ENCODE peak calls at places on chromosomes 12 and 14, in four cellular contexts. One of them, this sample, is unnamed.

GRCh38 chr14:97975960-97976359 is 1178.8 kb downstream of the VRK1 start:
- DNase-seq in upper lobe of right lung: no peak
- DNase-seq in tibial artery: no peak
- DNase-seq in fibroblast of lung: no peak
- DNase-seq in this sample: no peak

GRCh38 chr14:101197595-101198397 is 294.3 kb upstream of the RTL1 start:
- DNase-seq in upper lobe of right lung: peak
- DNase-seq in tibial artery: no peak
- DNase-seq in fibroblast of lung: no peak
- DNase-seq in this sample: no peak

GRCh38 chr12:124352839-124353238 is 57.9 kb downstream of the RFLNA start:
- DNase-seq in upper lobe of right lung: peak
- DNase-seq in tibial artery: no peak
- DNase-seq in fibroblast of lung: no peak
- DNase-seq in this sample: no peak

GRCh38 chr14:54556535-54556934 is 10.4 kb upstream of the SAMD4A start:
- DNase-seq in upper lobe of right lung: no peak
- DNase-seq in tibial artery: no peak
- DNase-seq in fibroblast of lung: no peak
- DNase-seq in this sample: no peak

GRCh38 chr14:61608245-61609142 is 86.8 kb upstream of the HIF1A start:
- DNase-seq in upper lobe of right lung: no peak
- DNase-seq in tibial artery: no peak
- DNase-seq in fibroblast of lung: peak
- DNase-seq in this sample: no peak

GRCh38 chr12:2332266-2332665 is 279.5 kb downstream of the CACNA1C start:
- DNase-seq in upper lobe of right lung: no peak
- DNase-seq in tibial artery: no peak
- DNase-seq in fibroblast of lung: peak
- DNase-seq in this sample: no peak

GRCh38 chr14:93880025-93880820 is 46.9 kb upstream of the FAM181A start:
- DNase-seq in upper lobe of right lung: peak
- DNase-seq in tibial artery: peak
- DNase-seq in fibroblast of lung: peak
- DNase-seq in this sample: no peak

GRCh38 chr12:94401326-94401725 is 58.3 kb downstream of the CEP83 start:
- DNase-seq in upper lobe of right lung: no peak
- DNase-seq in tibial artery: no peak
- DNase-seq in fibroblast of lung: no peak
- DNase-seq in this sample: no peak

GRCh38 chr12:75944905-75945412 is 86.6 kb downstream of the PHLDA1 start:
- DNase-seq in upper lobe of right lung: no peak
- DNase-seq in tibial artery: no peak
- DNase-seq in fibroblast of lung: no peak
- DNase-seq in this sample: no peak

GRCh38 chr12:54678131-54678530 is 30.0 kb upstream of the DCD start:
- DNase-seq in upper lobe of right lung: no peak
- DNase-seq in tibial artery: no peak
- DNase-seq in fibroblast of lung: no peak
- DNase-seq in this sample: no peak

GRCh38 chr12:109737631-109738030 is 24.0 kb downstream of the FAM222A start:
- DNase-seq in upper lobe of right lung: no peak
- DNase-seq in tibial artery: peak
- DNase-seq in fibroblast of lung: no peak
- DNase-seq in this sample: peak

GRCh38 chr12:52249041-52249461 is 16.0 kb downstream of the KRT7 start:
- DNase-seq in upper lobe of right lung: peak
- DNase-seq in tibial artery: peak
- DNase-seq in fibroblast of lung: no peak
- DNase-seq in this sample: no peak

GRCh38 chr14:50620341-50620740 is 47.8 kb downstream of the SAV1 start:
- DNase-seq in upper lobe of right lung: no peak
- DNase-seq in tibial artery: no peak
- DNase-seq in fibroblast of lung: peak
- DNase-seq in this sample: no peak

GRCh38 chr12:58640314-58640713 is 280.0 kb downstream of the LRIG3 start:
- DNase-seq in upper lobe of right lung: no peak
- DNase-seq in tibial artery: no peak
- DNase-seq in fibroblast of lung: peak
- DNase-seq in this sample: no peak

GRCh38 chr12:119423285-119423684 is 88.8 kb downstream of the CCDC60 start:
- DNase-seq in upper lobe of right lung: no peak
- DNase-seq in tibial artery: no peak
- DNase-seq in fibroblast of lung: no peak
- DNase-seq in this sample: no peak

GRCh38 chr14:104245075-104245474 is 106.7 kb downstream of the KIF26A start:
- DNase-seq in upper lobe of right lung: no peak
- DNase-seq in tibial artery: peak
- DNase-seq in fibroblast of lung: no peak
- DNase-seq in this sample: no peak

GRCh38 chr12:27343255-27344000 is 10.8 kb downstream of the BMAL2 start:
- DNase-seq in upper lobe of right lung: no peak
- DNase-seq in tibial artery: no peak
- DNase-seq in fibroblast of lung: peak
- DNase-seq in this sample: peak

DNA sequence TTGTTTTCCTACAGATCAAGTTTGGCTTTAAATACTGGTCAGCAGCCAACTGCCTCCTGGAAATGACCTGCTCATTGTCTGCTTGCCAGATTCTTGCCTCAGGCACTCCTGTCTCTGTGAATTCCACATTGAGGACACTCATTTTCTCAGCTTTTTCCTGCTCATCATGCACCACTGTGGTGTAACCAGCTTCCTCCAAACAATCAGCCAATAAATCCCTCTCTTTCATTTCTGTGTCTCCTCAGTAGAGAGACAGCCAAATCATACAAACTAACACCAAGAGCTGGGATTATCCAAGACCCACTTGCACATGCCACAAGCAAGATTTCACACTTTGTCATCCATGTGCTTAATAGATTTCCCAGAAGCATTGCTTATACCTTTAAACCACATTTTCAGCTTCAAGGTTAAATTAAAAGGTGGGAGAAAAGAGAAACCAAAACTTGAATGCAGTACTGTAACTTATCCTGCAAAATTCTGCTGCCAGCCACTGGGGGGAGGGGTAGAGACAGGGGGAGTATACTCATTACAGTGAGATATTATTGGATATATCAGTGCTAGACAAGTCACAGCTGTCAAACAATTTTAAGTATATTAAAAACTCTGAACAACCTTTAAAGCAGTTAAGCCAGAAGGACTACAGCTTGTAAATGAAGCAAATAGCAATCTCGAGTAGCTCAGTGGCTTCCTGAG is 105.0 kb downstream of the PPP2R5E start:
- DNase-seq in upper lobe of right lung: no peak
- DNase-seq in tibial artery: peak
- DNase-seq in fibroblast of lung: peak
- DNase-seq in this sample: peak
- H3K4me3 ChIP-seq in upper lobe of right lung: peak
- H3K4me3 ChIP-seq in tibial artery: peak
- H3K4me3 ChIP-seq in fibroblast of lung: no peak
- H3K4me3 ChIP-seq in this sample: no peak

DNA sequence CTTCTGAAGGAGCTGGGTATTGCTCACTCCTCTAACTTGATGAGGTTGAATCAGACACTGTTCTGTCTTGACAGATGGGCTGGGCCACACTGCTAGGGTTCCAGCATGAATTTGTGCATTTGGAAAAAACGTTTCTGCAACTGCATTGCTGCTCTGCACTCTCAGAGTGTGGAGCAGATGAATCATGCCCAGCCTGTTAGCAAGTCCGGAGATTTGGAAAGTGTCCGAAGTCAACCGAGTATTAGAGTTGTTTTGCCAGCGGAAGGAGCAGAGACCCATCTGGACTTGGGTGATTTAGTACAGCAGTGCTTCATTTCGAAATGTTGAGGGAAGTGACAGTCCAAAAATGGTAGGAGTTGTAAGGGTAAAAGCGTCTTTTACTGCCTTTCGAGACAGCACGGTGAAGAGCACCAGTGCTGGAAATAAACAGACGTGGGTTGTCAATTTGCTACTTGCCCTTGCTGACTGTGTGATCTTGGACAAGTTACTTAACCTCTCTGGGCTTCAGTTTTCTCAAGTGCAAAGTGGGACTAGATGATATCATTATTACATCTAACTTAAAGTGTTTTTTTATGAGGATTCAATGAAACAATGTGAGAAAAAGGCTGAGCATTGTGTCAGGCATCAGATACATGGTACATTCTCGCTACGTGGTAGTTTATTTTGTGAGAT is 139.5 kb downstream of the CHST11 start:
- DNase-seq in upper lobe of right lung: no peak
- DNase-seq in tibial artery: peak
- DNase-seq in fibroblast of lung: peak
- DNase-seq in this sample: no peak
- TF ChIP-seq CTCF in upper lobe of right lung: no peak
- TF ChIP-seq CTCF in tibial artery: no peak
- TF ChIP-seq CTCF in fibroblast of lung: no peak
- TF ChIP-seq CTCF in this sample: no peak

GRCh38 chr12:130115646-130116045 is 46.6 kb upstream of the FZD10 start:
- DNase-seq in upper lobe of right lung: no peak
- DNase-seq in tibial artery: no peak
- DNase-seq in fibroblast of lung: no peak
- DNase-seq in this sample: no peak
- H3K4me3 ChIP-seq in upper lobe of right lung: no peak
- H3K4me3 ChIP-seq in tibial artery: no peak
- H3K4me3 ChIP-seq in fibroblast of lung: no peak
- H3K4me3 ChIP-seq in this sample: no peak

GRCh38 chr14:51957950-51958349 is 31.4 kb upstream of the RTRAF start:
- DNase-seq in upper lobe of right lung: no peak
- DNase-seq in tibial artery: no peak
- DNase-seq in fibroblast of lung: peak
- DNase-seq in this sample: no peak

GRCh38 chr14:51950007-51950406 is 39.3 kb upstream of the RTRAF start:
- DNase-seq in upper lobe of right lung: no peak
- DNase-seq in tibial artery: no peak
- DNase-seq in fibroblast of lung: no peak
- DNase-seq in this sample: no peak

GRCh38 chr14:51959928-51960327 is 29.4 kb upstream of the RTRAF start:
- DNase-seq in upper lobe of right lung: no peak
- DNase-seq in tibial artery: no peak
- DNase-seq in fibroblast of lung: no peak
- DNase-seq in this sample: no peak

GRCh38 chr14:51953996-51954395 is 35.4 kb upstream of the RTRAF start:
- DNase-seq in upper lobe of right lung: no peak
- DNase-seq in tibial artery: no peak
- DNase-seq in fibroblast of lung: no peak
- DNase-seq in this sample: no peak

GRCh38 chr14:51954657-51955056 is 34.7 kb upstream of the RTRAF start:
- DNase-seq in upper lobe of right lung: no peak
- DNase-seq in tibial artery: no peak
- DNase-seq in fibroblast of lung: no peak
- DNase-seq in this sample: no peak
- TF ChIP-seq CTCF in upper lobe of right lung: no peak
- TF ChIP-seq CTCF in tibial artery: no peak
- TF ChIP-seq CTCF in fibroblast of lung: no peak
- TF ChIP-seq CTCF in this sample: no peak

This sample was measured in kidney epithelial cell.